ENCODE peak calls at places on chromosomes 1 and 21, in five cellular contexts. C is fibroblast of pulmonary artery, Y is astrocyte of the spinal cord, D is astrocyte of the cerebellum, X is AG04449. T is an unnamed sample.

GRCh38 chr1:1038694-1039093 is 18.8 kb downstream of the AGRN start:
- DNase-seq in C (no peak), Y (no peak), D (no peak), X (no peak), T (no peak)

GRCh38 chr1:210236840-210237409 is 4.3 kb downstream of the SERTAD4 start:
- DNase-seq in C (peak), Y (peak), D (peak), X (no peak), T (peak)

GRCh38 chr1:226248091-226248490 is 24.6 kb downstream of the MIXL1 start:
- DNase-seq in C (peak), Y (no peak), D (no peak), X (no peak), T (no peak)

GRCh38 chr1:46466477-46467182 is 23.0 kb upstream of the DMBX1 start:
- DNase-seq in C (no peak), Y (no peak), D (no peak), X (no peak), T (peak)

GRCh38 chr1:99675292-99675691 is 29.4 kb downstream of the PALMD start:
- DNase-seq in C (no peak), Y (no peak), D (no peak), X (no peak), T (no peak)

GRCh38 chr1:5456090-5456789 is 536.0 kb downstream of the NPHP4 start:
- DNase-seq in C (no peak), Y (no peak), D (no peak), X (no peak), T (no peak)

GRCh38 chr1:211638246-211638645 is 37.2 kb downstream of the NEK2 start:
- DNase-seq in C (no peak), Y (no peak), D (no peak), X (no peak), T (no peak)

GRCh38 chr1:232186936-232187335 is 443.0 kb downstream of the SIPA1L2 start:
- DNase-seq in C (no peak), Y (no peak), D (no peak), X (no peak), T (no peak)

GRCh38 chr1:62746086-62746808 is 37.7 kb upstream of the ATG4C start:
- DNase-seq in C (peak), Y (peak), D (peak), X (no peak), T (peak)

GRCh38 chr1:116763116-116763786 is 9.0 kb downstream of the CD2 start:
- DNase-seq in C (peak), Y (peak), D (no peak), X (no peak), T (no peak)

GRCh38 chr1:41411229-41411628 is 50.0 kb downstream of the FOXO6 start:
- DNase-seq in C (no peak), Y (no peak), D (no peak), X (no peak), T (no peak)

GRCh38 chr1:51574796-51575195 is 42.1 kb upstream of the OSBPL9 start:
- DNase-seq in C (no peak), Y (no peak), D (no peak), X (no peak), T (no peak)

GRCh38 chr1:25505706-25506385 is 37.6 kb upstream of the LDLRAP1 start:
- DNase-seq in C (no peak), Y (no peak), D (no peak), X (no peak), T (peak)

GRCh38 chr1:2341706-2342383 is 49.5 kb downstream of the MORN1 start:
- DNase-seq in C (no peak), Y (no peak), D (no peak), X (no peak), T (no peak)

GRCh38 chr1:93347319-93347899 is 1.7 kb downstream of the DR1 start:
- DNase-seq in C (no peak), Y (no peak), D (no peak), X (no peak), T (no peak)

GRCh38 chr21:37516998-37517397 is 150.4 kb downstream of the DYRK1A start:
- DNase-seq in C (no peak), Y (no peak), D (no peak), X (no peak), T (no peak)

GRCh38 chr21:25557170-25557569 is 50.1 kb downstream of the MRPL39 start:
- DNase-seq in C (no peak), Y (peak), D (no peak), X (no peak), T (no peak)

GRCh38 chr1:233424727-233425222 is 97.3 kb downstream of the MAP3K21 start:
- DNase-seq in C (peak), Y (no peak), D (no peak), X (no peak), T (no peak)

GRCh38 chr1:189149547-189150375 is 1327.9 kb downstream of the BRINP3 start:
- DNase-seq in C (no peak), Y (no peak), D (no peak), X (no peak), T (no peak)

GRCh38 chr1:54488065-54488750 is 59.8 kb upstream of the ACOT11 start:
- DNase-seq in C (peak), Y (peak), D (peak), X (no peak), T (peak)

GRCh38 chr1:37519613-37520012 is 5.0 kb upstream of the MEAF6 start:
- DNase-seq in C (no peak), Y (no peak), D (no peak), X (no peak), T (no peak)

GRCh38 chr1:209659909-209660308 is 7.7 kb upstream of the LAMB3 start:
- DNase-seq in C (peak), Y (no peak), D (no peak), X (no peak), T (no peak)

GRCh38 chr21:36735201-36735515 is 36.2 kb downstream of the SIM2 start:
- DNase-seq in C (no peak), Y (no peak), D (no peak), X (no peak), T (no peak)

GRCh38 chr1:245091818-245092637 is 62.8 kb upstream of the KIF26B start:
- DNase-seq in C (peak), Y (peak), D (peak), X (peak), T (peak)

GRCh38 chr1:77583483-77583882 is 99.0 kb downstream of the ZZZ3 start:
- DNase-seq in C (no peak), Y (no peak), D (no peak), X (no peak), T (no peak)

GRCh38 chr1:87024936-87025537 is 110.6 kb downstream of the HS2ST1 start:
- DNase-seq in C (peak), Y (peak), D (no peak), X (no peak), T (no peak)

GRCh38 chr1:208272713-208273112 is 28.5 kb upstream of the PLXNA2 start:
- DNase-seq in C (no peak), Y (no peak), D (no peak), X (no peak), T (no peak)

GRCh38 chr1:147641695-147642592 is 28.4 kb downstream of the ACP6 start:
- DNase-seq in C (peak), Y (peak), D (no peak), X (no peak), T (no peak)

GRCh38 chr1:187474266-187474665 is 645.5 kb downstream of the PLA2G4A start:
- DNase-seq in C (peak), Y (peak), D (peak), X (no peak), T (no peak)

GRCh38 chr1:16677552-16678423 is 11.0 kb upstream of the RNU1-3 start:
- DNase-seq in C (peak), Y (peak), D (no peak), X (peak), T (peak)

GRCh38 chr1:31415658-31416057 is 2.6 kb downstream of the SERINC2 start:
- DNase-seq in C (no peak), Y (no peak), D (no peak), X (no peak), T (peak)

GRCh38 chr21:43771698-43772367 is 4.3 kb downstream of the CSTB start:
- DNase-seq in C (no peak), Y (no peak), D (no peak), X (no peak), T (no peak)

GRCh38 chr21:44870748-44871495 is 2.6 kb downstream of the PTTG1IP start:
- DNase-seq in C (no peak), Y (peak), D (no peak), X (no peak), T (peak)

GRCh38 chr1:199155166-199156033 is 516.6 kb downstream of the PTPRC start:
- DNase-seq in C (no peak), Y (no peak), D (no peak), X (no peak), T (no peak)

GRCh38 chr1:193457676-193458075 is 271.3 kb upstream of the B3GALT2 start:
- DNase-seq in C (no peak), Y (no peak), D (no peak), X (no peak), T (no peak)

GRCh38 chr1:181144238-181144637 is 55.7 kb downstream of the IER5 start:
- DNase-seq in C (no peak), Y (no peak), D (no peak), X (no peak), T (no peak)

GRCh38 chr1:189438808-189439207 is 1038.9 kb downstream of the BRINP3 start:
- DNase-seq in C (no peak), Y (no peak), D (no peak), X (no peak), T (no peak)

GRCh38 chr21:43304206-43304605 is 122.7 kb downstream of the SIK1 start:
- DNase-seq in C (no peak), Y (no peak), D (no peak), X (no peak), T (no peak)

GRCh38 chr1:65372557-65372956 is 47.9 kb upstream of the LEPR start:
- DNase-seq in C (peak), Y (peak), D (no peak), X (no peak), T (no peak)

GRCh38 chr1:45326627-45327591 is at the start of gene HPDL:
- DNase-seq in C (peak), Y (peak), D (no peak), X (no peak), T (peak)

GRCh38 chr1:158046726-158047510 is 53.5 kb downstream of the KIRREL1 start:
- DNase-seq in C (no peak), Y (no peak), D (no peak), X (no peak), T (no peak)

GRCh38 chr1:158049867-158050266 is 56.4 kb downstream of the KIRREL1 start:
- DNase-seq in C (peak), Y (peak), D (peak), X (no peak), T (no peak)

GRCh38 chr1:158043232-158043631 is 49.8 kb downstream of the KIRREL1 start:
- DNase-seq in C (no peak), Y (no peak), D (no peak), X (no peak), T (no peak)

GRCh38 chr1:158048371-158049067 is 55.1 kb downstream of the KIRREL1 start:
- DNase-seq in C (no peak), Y (no peak), D (no peak), X (no peak), T (no peak)

GRCh38 chr1:158045639-158046038 is 52.2 kb downstream of the KIRREL1 start:
- DNase-seq in C (peak), Y (peak), D (peak), X (peak), T (no peak)
- TF ChIP-seq CTCF in C (no peak), Y (no peak), D (no peak), X (no peak), T (no peak)

GRCh38 chr1:156383023-156383422 is 14.0 kb downstream of the RHBG start:
- DNase-seq in C (peak), Y (peak), D (peak), X (no peak), T (peak)

GRCh38 chr1:156376958-156377919 is 8.2 kb downstream of the RHBG start:
- DNase-seq in C (no peak), Y (no peak), D (no peak), X (no peak), T (peak)

GRCh38 chr1:156382561-156382960 is 13.6 kb downstream of the RHBG start:
- DNase-seq in C (no peak), Y (no peak), D (no peak), X (no peak), T (peak)

GRCh38 chr1:156378557-156378956 is 9.5 kb downstream of the RHBG start:
- DNase-seq in C (no peak), Y (no peak), D (no peak), X (no peak), T (peak)

DNA sequence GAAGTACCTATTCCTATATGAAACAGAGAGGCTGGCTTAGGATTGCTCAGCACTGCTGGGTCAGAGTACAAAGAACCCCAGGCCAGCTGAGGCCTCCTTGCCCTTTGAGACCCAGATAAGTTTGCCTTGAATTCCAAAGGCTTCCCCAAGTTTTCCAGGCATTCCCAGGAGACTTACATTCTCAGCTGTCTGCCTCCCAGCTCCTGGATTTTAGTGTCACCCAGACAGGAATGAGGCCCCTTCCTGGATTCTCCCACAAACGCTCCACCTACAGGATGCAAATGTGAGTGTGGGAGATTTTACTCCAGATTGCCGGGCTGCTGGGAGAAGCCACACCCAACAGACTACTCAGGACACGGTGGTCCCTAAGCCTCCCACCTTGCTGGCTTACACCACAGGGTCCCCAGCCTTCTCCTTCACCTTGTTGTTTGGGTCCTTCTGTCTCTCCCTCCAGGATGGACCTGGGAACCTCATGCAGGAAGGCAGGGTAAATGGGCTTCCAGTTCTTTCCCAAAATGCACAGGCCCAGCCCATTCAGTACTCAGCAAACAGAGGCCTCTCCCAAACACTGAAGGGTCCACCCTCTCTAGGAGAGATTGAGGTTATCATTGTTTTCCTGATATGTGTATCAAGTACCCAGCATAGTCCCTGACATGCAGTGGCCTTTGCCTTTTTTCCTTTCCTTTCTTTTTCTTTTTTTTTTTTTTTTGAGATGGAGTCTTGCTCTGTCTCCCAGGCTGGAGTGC is 10.6 kb downstream of the RHBG start:
- DNase-seq in C (peak), Y (no peak), D (no peak), X (no peak), T (peak)
- TF ChIP-seq CTCF in C (no peak), Y (no peak), D (no peak), X (no peak), T (no peak)

GRCh38 chr1:92298573-92299476 is at the start of the genes GLMN and RPAP2:
- DNase-seq in C (peak), Y (peak), D (peak), X (peak), T (peak)
- TF ChIP-seq CTCF in C (peak), Y (no peak), D (peak), X (peak), T (no peak)

DNA sequence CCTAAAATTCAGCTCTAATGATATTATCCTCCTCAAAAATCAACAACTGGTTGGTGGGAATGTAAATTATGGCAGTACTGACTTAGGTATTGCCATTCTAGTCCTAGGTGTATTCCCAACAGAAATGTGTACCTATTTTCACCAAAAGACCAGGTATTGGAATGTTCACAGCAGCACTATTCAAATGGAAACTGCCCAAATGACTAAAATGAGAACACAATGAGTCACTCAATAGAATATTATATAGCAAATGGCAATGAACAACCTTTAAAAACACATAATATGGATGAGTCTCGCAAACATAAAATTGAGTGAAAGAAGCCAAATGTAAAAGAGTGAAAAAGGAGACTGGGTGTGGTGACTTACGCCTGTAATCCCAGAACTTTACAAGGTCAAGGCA is 44.9 kb downstream of the GADD45A start:
- DNase-seq in C (no peak), Y (no peak), D (no peak), X (no peak), T (no peak)
- TF ChIP-seq CTCF in C (no peak), Y (no peak), D (no peak), X (no peak), T (no peak)

T was measured in osteoblast.